ENCODE peak calls at places on chromosomes 2 and 18, in nine cellular contexts. B, S, K, E, V, Y, A, Z and G are unnamed samples.

GRCh38 chr18:13543144-13543543 is 183.2 kb downstream of the FAM210A start:
- DNase-seq in E (no peak), K (no peak), Z (no peak), V (no peak), B (no peak), S (no peak), Y (no peak), A (no peak), G (no peak)

GRCh38 chr2:134190062-134190806 is 63.6 kb upstream of the MGAT5 start:
- DNase-seq in S (no peak), K (no peak), Z (no peak), Y (no peak), B (peak), A (no peak), E (no peak), V (no peak), G (no peak)

GRCh38 chr2:139685590-139685989 is 905.4 kb upstream of the NXPH2 start:
- DNase-seq in V (no peak), K (no peak), B (no peak), Y (no peak), E (no peak), Z (no peak), A (no peak), S (no peak), G (no peak)

GRCh38 chr2:1676091-1676912 is 68.0 kb downstream of the PXDN start:
- DNase-seq in E (no peak), K (no peak), A (no peak), S (no peak), Y (no peak), B (no peak), Z (no peak), V (no peak), G (no peak)

GRCh38 chr2:23835423-23835822 is 91.5 kb downstream of the ATAD2B start:
- DNase-seq in E (no peak), K (no peak), Y (no peak), V (no peak), Z (no peak), S (no peak), B (no peak), A (no peak), G (no peak)

GRCh38 chr18:47280121-47280520 is 28.7 kb upstream of the SKOR2 start:
- DNase-seq in K (no peak), E (no peak), A (no peak), B (no peak), Y (no peak), Z (no peak), S (no peak), V (no peak), G (no peak)

GRCh38 chr2:177983183-177983788 is 89.3 kb downstream of the PDE11A start:
- DNase-seq in B (peak), Y (no peak), E (no peak), S (peak), K (peak), V (no peak), Z (no peak), A (peak), G (peak)

GRCh38 chr2:73931531-73932500 is 5.1 kb downstream of the DGUOK start:
- DNase-seq in E (no peak), K (no peak), V (peak), Y (peak), A (no peak), B (peak), Z (no peak), S (no peak), G (no peak)

GRCh38 chr2:3612639-3613523 is 18.0 kb downstream of the COLEC11 start:
- DNase-seq in S (no peak), B (no peak), Z (peak), K (peak), A (peak), E (no peak), Y (no peak), V (no peak), G (no peak)

GRCh38 chr2:239749272-239749873 is 275.8 kb downstream of the NDUFA10 start:
- DNase-seq in S (no peak), B (no peak), Z (no peak), Y (no peak), K (no peak), A (no peak), E (no peak), V (no peak), G (no peak)

GRCh38 chr2:7037340-7038333 is 120.4 kb downstream of the RNF144A start:
- DNase-seq in V (peak), Y (peak), Z (peak), B (peak), A (peak), S (peak), E (no peak), K (peak), G (peak)

GRCh38 chr18:3514312-3515216 is 64.6 kb downstream of the TGIF1 start:
- DNase-seq in B (no peak), A (no peak), K (no peak), Y (no peak), E (no peak), V (no peak), Z (no peak), S (no peak), G (no peak)

GRCh38 chr2:7773362-7773973 is 856.3 kb downstream of the RNF144A start:
- DNase-seq in E (no peak), V (no peak), A (no peak), Y (no peak), Z (no peak), S (no peak), K (peak), B (peak), G (no peak)

GRCh38 chr2:64101141-64101591 is 43.1 kb downstream of the PELI1 start:
- DNase-seq in V (no peak), E (no peak), S (no peak), K (no peak), A (no peak), Y (no peak), Z (no peak), B (peak), G (no peak)

GRCh38 chr2:23065936-23066335 is 319.0 kb upstream of the KLHL29 start:
- DNase-seq in Z (no peak), K (no peak), Y (no peak), B (no peak), A (no peak), S (no peak), E (no peak), V (no peak), G (no peak)

GRCh38 chr2:37877457-37878315 is 47.4 kb upstream of the RMDN2 start:
- DNase-seq in Y (no peak), A (peak), Z (no peak), E (peak), V (no peak), B (peak), S (peak), K (peak), G (no peak)

GRCh38 chr2:70181363-70181956 is 9.4 kb downstream of the C2orf42 start:
- DNase-seq in V (no peak), Y (no peak), S (no peak), B (no peak), Z (peak), A (no peak), K (no peak), E (no peak), G (no peak)

GRCh38 chr2:231167745-231168459 is 30.5 kb upstream of the ARMC9 start:
- DNase-seq in B (peak), V (no peak), S (no peak), E (no peak), Y (no peak), Z (no peak), K (no peak), A (no peak), G (no peak)

GRCh38 chr2:129170570-129170969 is 808.9 kb upstream of the RAB6C start:
- DNase-seq in B (no peak), A (no peak), V (no peak), Y (no peak), S (no peak), Z (no peak), K (no peak), E (no peak), G (no peak)

GRCh38 chr2:204027105-204027504 is 90.5 kb downstream of the ICOS start:
- DNase-seq in V (no peak), E (peak), A (no peak), Z (no peak), B (peak), S (no peak), K (no peak), Y (no peak), G (no peak)